ENCODE peak calls at places on chromosomes 5 and 9, in eight cellular contexts. One of them, this sample, is unnamed.

GRCh38 chr9:107350443-107350842 is 67.4 kb downstream of the RAD23B start:
- DNase-seq in NCI-H2029 treated with DMSO at 0.1 percent for 48 hours: no peak
- DNase-seq in foreskin fibroblast: no peak
- DNase-seq in T1000: no peak
- DNase-seq in BE2C: no peak
- DNase-seq in kidney epithelial cell: no peak
- DNase-seq in NAMALWA: no peak
- DNase-seq in GM20000: no peak
- DNase-seq in this sample: no peak

GRCh38 chr9:133457748-133458147 is 2.0 kb upstream of the CACFD1 start:
- DNase-seq in NCI-H2029 treated with DMSO at 0.1 percent for 48 hours: no peak
- DNase-seq in foreskin fibroblast: no peak
- DNase-seq in T1000: no peak
- DNase-seq in BE2C: no peak
- DNase-seq in kidney epithelial cell: no peak
- DNase-seq in NAMALWA: no peak
- DNase-seq in GM20000: no peak
- DNase-seq in this sample: no peak

GRCh38 chr5:154118832-154119442 is 71.6 kb upstream of the GALNT10 start:
- DNase-seq in NCI-H2029 treated with DMSO at 0.1 percent for 48 hours: peak
- DNase-seq in foreskin fibroblast: no peak
- DNase-seq in T1000: no peak
- DNase-seq in BE2C: no peak
- DNase-seq in kidney epithelial cell: peak
- DNase-seq in NAMALWA: peak
- DNase-seq in GM20000: no peak
- DNase-seq in this sample: peak

GRCh38 chr9:22237497-22238363 is 208.9 kb upstream of the DMRTA1 start:
- DNase-seq in NCI-H2029 treated with DMSO at 0.1 percent for 48 hours: no peak
- DNase-seq in foreskin fibroblast: peak
- DNase-seq in T1000: no peak
- DNase-seq in BE2C: no peak
- DNase-seq in kidney epithelial cell: peak
- DNase-seq in NAMALWA: no peak
- DNase-seq in GM20000: no peak
- DNase-seq in this sample: no peak

GRCh38 chr5:94467560-94468504 is 150.6 kb downstream of the KIAA0825 start:
- DNase-seq in NCI-H2029 treated with DMSO at 0.1 percent for 48 hours: peak
- DNase-seq in foreskin fibroblast: no peak
- DNase-seq in T1000: no peak
- DNase-seq in BE2C: no peak
- DNase-seq in kidney epithelial cell: no peak
- DNase-seq in NAMALWA: no peak
- DNase-seq in GM20000: no peak
- DNase-seq in this sample: no peak

GRCh38 chr9:33132249-33132772 is 34.8 kb downstream of the B4GALT1 start:
- DNase-seq in NCI-H2029 treated with DMSO at 0.1 percent for 48 hours: no peak
- DNase-seq in foreskin fibroblast: peak
- DNase-seq in T1000: no peak
- DNase-seq in BE2C: no peak
- DNase-seq in kidney epithelial cell: no peak
- DNase-seq in NAMALWA: no peak
- DNase-seq in GM20000: no peak
- DNase-seq in this sample: no peak

GRCh38 chr5:53359906-53360305 is 120.5 kb upstream of the FST start:
- DNase-seq in NCI-H2029 treated with DMSO at 0.1 percent for 48 hours: no peak
- DNase-seq in foreskin fibroblast: no peak
- DNase-seq in T1000: no peak
- DNase-seq in BE2C: no peak
- DNase-seq in kidney epithelial cell: no peak
- DNase-seq in NAMALWA: no peak
- DNase-seq in GM20000: no peak
- DNase-seq in this sample: no peak

GRCh38 chr5:108788142-108788541 is 40.4 kb downstream of the FER start:
- DNase-seq in NCI-H2029 treated with DMSO at 0.1 percent for 48 hours: no peak
- DNase-seq in foreskin fibroblast: no peak
- DNase-seq in T1000: no peak
- DNase-seq in BE2C: peak
- DNase-seq in kidney epithelial cell: no peak
- DNase-seq in NAMALWA: no peak
- DNase-seq in GM20000: no peak
- DNase-seq in this sample: no peak

GRCh38 chr9:128340691-128341434 is 536 bp downstream of the SLC27A4 start:
- DNase-seq in NCI-H2029 treated with DMSO at 0.1 percent for 48 hours: no peak
- DNase-seq in foreskin fibroblast: no peak
- DNase-seq in T1000: no peak
- DNase-seq in BE2C: peak
- DNase-seq in kidney epithelial cell: no peak
- DNase-seq in NAMALWA: no peak
- DNase-seq in GM20000: peak
- DNase-seq in this sample: no peak

GRCh38 chr9:112489039-112489546 is 2.5 kb downstream of the KIAA1958 start:
- DNase-seq in NCI-H2029 treated with DMSO at 0.1 percent for 48 hours: peak
- DNase-seq in foreskin fibroblast: no peak
- DNase-seq in T1000: no peak
- DNase-seq in BE2C: no peak
- DNase-seq in kidney epithelial cell: no peak
- DNase-seq in NAMALWA: no peak
- DNase-seq in GM20000: no peak
- DNase-seq in this sample: peak

GRCh38 chr5:150113047-150113744 is 26.8 kb upstream of the CSF1R start:
- DNase-seq in NCI-H2029 treated with DMSO at 0.1 percent for 48 hours: no peak
- DNase-seq in foreskin fibroblast: no peak
- DNase-seq in T1000: no peak
- DNase-seq in BE2C: no peak
- DNase-seq in kidney epithelial cell: no peak
- DNase-seq in NAMALWA: no peak
- DNase-seq in GM20000: no peak
- DNase-seq in this sample: no peak

GRCh38 chr5:163402007-163402406 is 35.4 kb upstream of the CCNG1 start:
- DNase-seq in NCI-H2029 treated with DMSO at 0.1 percent for 48 hours: no peak
- DNase-seq in foreskin fibroblast: no peak
- DNase-seq in T1000: no peak
- DNase-seq in BE2C: no peak
- DNase-seq in kidney epithelial cell: no peak
- DNase-seq in NAMALWA: no peak
- DNase-seq in GM20000: no peak
- DNase-seq in this sample: no peak

GRCh38 chr9:89797970-89798369 is 193.2 kb downstream of the GADD45G start:
- DNase-seq in NCI-H2029 treated with DMSO at 0.1 percent for 48 hours: peak
- DNase-seq in foreskin fibroblast: no peak
- DNase-seq in T1000: no peak
- DNase-seq in BE2C: no peak
- DNase-seq in kidney epithelial cell: no peak
- DNase-seq in NAMALWA: no peak
- DNase-seq in GM20000: no peak
- DNase-seq in this sample: peak

GRCh38 chr5:178644826-178645545 is 18.1 kb upstream of the CLK4 start:
- DNase-seq in NCI-H2029 treated with DMSO at 0.1 percent for 48 hours: no peak
- DNase-seq in foreskin fibroblast: peak
- DNase-seq in T1000: no peak
- DNase-seq in BE2C: no peak
- DNase-seq in kidney epithelial cell: no peak
- DNase-seq in NAMALWA: no peak
- DNase-seq in GM20000: no peak
- DNase-seq in this sample: no peak

GRCh38 chr5:2306711-2307110 is 424.0 kb upstream of the IRX4 start:
- DNase-seq in NCI-H2029 treated with DMSO at 0.1 percent for 48 hours: no peak
- DNase-seq in foreskin fibroblast: no peak
- DNase-seq in T1000: no peak
- DNase-seq in BE2C: no peak
- DNase-seq in kidney epithelial cell: no peak
- DNase-seq in NAMALWA: no peak
- DNase-seq in GM20000: no peak
- DNase-seq in this sample: no peak

GRCh38 chr5:134111741-134112647 is 2.5 kb upstream of the TCF7 start:
- DNase-seq in NCI-H2029 treated with DMSO at 0.1 percent for 48 hours: no peak
- DNase-seq in foreskin fibroblast: peak
- DNase-seq in T1000: no peak
- DNase-seq in BE2C: no peak
- DNase-seq in kidney epithelial cell: no peak
- DNase-seq in NAMALWA: no peak
- DNase-seq in GM20000: peak
- DNase-seq in this sample: no peak

GRCh38 chr9:133726401-133727276 is 11.5 kb downstream of the SARDH start:
- DNase-seq in NCI-H2029 treated with DMSO at 0.1 percent for 48 hours: peak
- DNase-seq in foreskin fibroblast: no peak
- DNase-seq in T1000: peak
- DNase-seq in BE2C: peak
- DNase-seq in kidney epithelial cell: no peak
- DNase-seq in NAMALWA: peak
- DNase-seq in GM20000: peak
- DNase-seq in this sample: peak

GRCh38 chr9:32579706-32580331 is 6.9 kb upstream of the NDUFB6 start:
- DNase-seq in NCI-H2029 treated with DMSO at 0.1 percent for 48 hours: peak
- DNase-seq in foreskin fibroblast: peak
- DNase-seq in T1000: peak
- DNase-seq in BE2C: peak
- DNase-seq in kidney epithelial cell: no peak
- DNase-seq in NAMALWA: peak
- DNase-seq in GM20000: peak
- DNase-seq in this sample: peak

GRCh38 chr9:129836342-129837007 is 1.2 kb downstream of the USP20 start:
- DNase-seq in NCI-H2029 treated with DMSO at 0.1 percent for 48 hours: no peak
- DNase-seq in foreskin fibroblast: no peak
- DNase-seq in T1000: no peak
- DNase-seq in BE2C: no peak
- DNase-seq in kidney epithelial cell: no peak
- DNase-seq in NAMALWA: peak
- DNase-seq in GM20000: peak
- DNase-seq in this sample: no peak

GRCh38 chr5:64166201-64166959 is 737 bp downstream of the RNF180 start:
- DNase-seq in NCI-H2029 treated with DMSO at 0.1 percent for 48 hours: no peak
- DNase-seq in foreskin fibroblast: no peak
- DNase-seq in T1000: no peak
- DNase-seq in BE2C: no peak
- DNase-seq in kidney epithelial cell: no peak
- DNase-seq in NAMALWA: no peak
- DNase-seq in GM20000: no peak
- DNase-seq in this sample: no peak

GRCh38 chr9:127583605-127584053 is 28.4 kb upstream of the STXBP1 start:
- DNase-seq in NCI-H2029 treated with DMSO at 0.1 percent for 48 hours: no peak
- DNase-seq in foreskin fibroblast: peak
- DNase-seq in T1000: no peak
- DNase-seq in BE2C: no peak
- DNase-seq in kidney epithelial cell: no peak
- DNase-seq in NAMALWA: no peak
- DNase-seq in GM20000: no peak
- DNase-seq in this sample: no peak

GRCh38 chr5:124580925-124581821 is 165.3 kb downstream of the ZNF608 start:
- DNase-seq in NCI-H2029 treated with DMSO at 0.1 percent for 48 hours: no peak
- DNase-seq in foreskin fibroblast: no peak
- DNase-seq in T1000: no peak
- DNase-seq in BE2C: peak
- DNase-seq in kidney epithelial cell: no peak
- DNase-seq in NAMALWA: no peak
- DNase-seq in GM20000: no peak
- DNase-seq in this sample: no peak

GRCh38 chr5:1698589-1699316 is 100.9 kb downstream of the MRPL36 start:
- DNase-seq in NCI-H2029 treated with DMSO at 0.1 percent for 48 hours: no peak
- DNase-seq in foreskin fibroblast: no peak
- DNase-seq in T1000: no peak
- DNase-seq in BE2C: no peak
- DNase-seq in kidney epithelial cell: no peak
- DNase-seq in NAMALWA: no peak
- DNase-seq in GM20000: no peak
- DNase-seq in this sample: no peak

GRCh38 chr9:127611796-127612790 is at the start of gene STXBP1:
- DNase-seq in NCI-H2029 treated with DMSO at 0.1 percent for 48 hours: peak
- DNase-seq in foreskin fibroblast: peak
- DNase-seq in T1000: peak
- DNase-seq in BE2C: peak
- DNase-seq in kidney epithelial cell: no peak
- DNase-seq in NAMALWA: peak
- DNase-seq in GM20000: peak
- DNase-seq in this sample: peak

GRCh38 chr5:109692011-109692410 is 2.3 kb downstream of the MAN2A1 start:
- DNase-seq in NCI-H2029 treated with DMSO at 0.1 percent for 48 hours: no peak
- DNase-seq in foreskin fibroblast: peak
- DNase-seq in T1000: no peak
- DNase-seq in BE2C: no peak
- DNase-seq in kidney epithelial cell: no peak
- DNase-seq in NAMALWA: peak
- DNase-seq in GM20000: no peak
- DNase-seq in this sample: no peak

GRCh38 chr9:111967621-111968020 is 71.0 kb downstream of the UGCG start:
- DNase-seq in NCI-H2029 treated with DMSO at 0.1 percent for 48 hours: no peak
- DNase-seq in foreskin fibroblast: no peak
- DNase-seq in T1000: no peak
- DNase-seq in BE2C: no peak
- DNase-seq in kidney epithelial cell: no peak
- DNase-seq in NAMALWA: no peak
- DNase-seq in GM20000: no peak
- DNase-seq in this sample: no peak

GRCh38 chr5:92543246-92543645 is 1037.8 kb downstream of the NR2F1-AS1 start:
- DNase-seq in NCI-H2029 treated with DMSO at 0.1 percent for 48 hours: no peak
- DNase-seq in foreskin fibroblast: peak
- DNase-seq in T1000: no peak
- DNase-seq in BE2C: no peak
- DNase-seq in kidney epithelial cell: no peak
- DNase-seq in NAMALWA: no peak
- DNase-seq in GM20000: no peak
- DNase-seq in this sample: no peak

GRCh38 chr5:173614591-173614990 is 1.9 kb downstream of the BOD1 start:
- DNase-seq in NCI-H2029 treated with DMSO at 0.1 percent for 48 hours: no peak
- DNase-seq in foreskin fibroblast: no peak
- DNase-seq in T1000: no peak
- DNase-seq in BE2C: no peak
- DNase-seq in kidney epithelial cell: no peak
- DNase-seq in NAMALWA: no peak
- DNase-seq in GM20000: no peak
- DNase-seq in this sample: no peak

GRCh38 chr9:83219154-83219923 is 156.4 kb upstream of the RASEF start:
- DNase-seq in NCI-H2029 treated with DMSO at 0.1 percent for 48 hours: peak
- DNase-seq in foreskin fibroblast: peak
- DNase-seq in T1000: peak
- DNase-seq in BE2C: peak
- DNase-seq in kidney epithelial cell: peak
- DNase-seq in NAMALWA: peak
- DNase-seq in GM20000: peak
- DNase-seq in this sample: peak

GRCh38 chr9:12748016-12748415 is 26.8 kb upstream of the LURAP1L start:
- DNase-seq in NCI-H2029 treated with DMSO at 0.1 percent for 48 hours: no peak
- DNase-seq in foreskin fibroblast: peak
- DNase-seq in T1000: no peak
- DNase-seq in BE2C: no peak
- DNase-seq in kidney epithelial cell: no peak
- DNase-seq in NAMALWA: no peak
- DNase-seq in GM20000: no peak
- DNase-seq in this sample: no peak

GRCh38 chr5:116576043-116576713 is 1.6 kb upstream of the SEMA6A start:
- DNase-seq in NCI-H2029 treated with DMSO at 0.1 percent for 48 hours: no peak
- DNase-seq in foreskin fibroblast: peak
- DNase-seq in T1000: no peak
- DNase-seq in BE2C: peak
- DNase-seq in kidney epithelial cell: no peak
- DNase-seq in NAMALWA: peak
- DNase-seq in GM20000: peak
- DNase-seq in this sample: no peak

GRCh38 chr5:83475540-83476469 is 4.3 kb downstream of the VCAN start:
- DNase-seq in NCI-H2029 treated with DMSO at 0.1 percent for 48 hours: no peak
- DNase-seq in foreskin fibroblast: peak
- DNase-seq in T1000: no peak
- DNase-seq in BE2C: no peak
- DNase-seq in kidney epithelial cell: peak
- DNase-seq in NAMALWA: no peak
- DNase-seq in GM20000: no peak
- DNase-seq in this sample: no peak

GRCh38 chr9:98993570-98993945 is 49.9 kb downstream of the COL15A1 start:
- DNase-seq in NCI-H2029 treated with DMSO at 0.1 percent for 48 hours: no peak
- DNase-seq in foreskin fibroblast: no peak
- DNase-seq in T1000: no peak
- DNase-seq in BE2C: no peak
- DNase-seq in kidney epithelial cell: no peak
- DNase-seq in NAMALWA: no peak
- DNase-seq in GM20000: peak
- DNase-seq in this sample: no peak

GRCh38 chr9:34562136-34562745 is 27.3 kb downstream of the CNTFR start:
- DNase-seq in NCI-H2029 treated with DMSO at 0.1 percent for 48 hours: no peak
- DNase-seq in foreskin fibroblast: no peak
- DNase-seq in T1000: no peak
- DNase-seq in BE2C: no peak
- DNase-seq in kidney epithelial cell: no peak
- DNase-seq in NAMALWA: peak
- DNase-seq in GM20000: no peak
- DNase-seq in this sample: no peak

This sample was measured in DMS79.